ENCODE peak calls at places on chromosomes 13 and 19, in four cellular contexts. E is uterus, Y is sigmoid colon, T is GM12891. F is an unnamed sample.

GRCh38 chr19:40266111-40266510 is 19.0 kb downstream of the AKT2 start:
- DNase-seq in E (no peak), Y (no peak), T (no peak), F (peak)

GRCh38 chr13:48738261-48738755 is 84.6 kb downstream of the CYSLTR2 start:
- DNase-seq in E (no peak), Y (no peak), T (no peak), F (no peak)

GRCh38 chr13:111429064-111429558 is 108.7 kb downstream of the TEX29 start:
- DNase-seq in E (no peak), Y (no peak), T (peak), F (peak)

GRCh38 chr19:14561249-14561648 is 10.6 kb downstream of the NDUFB7 start:
- DNase-seq in E (no peak), Y (no peak), T (no peak), F (no peak)

GRCh38 chr13:43749503-43749902 is 37.3 kb downstream of the ENOX1 start:
- DNase-seq in E (no peak), Y (no peak), T (no peak), F (no peak)

GRCh38 chr19:15316498-15316897 is 15.8 kb downstream of the BRD4 start:
- DNase-seq in E (no peak), Y (no peak), T (no peak), F (no peak)

GRCh38 chr13:110244096-110244830 is 62.7 kb downstream of the COL4A1 start:
- DNase-seq in E (peak), Y (no peak), T (no peak), F (no peak)

GRCh38 chr13:99916366-99917103 is 55.0 kb downstream of the ZIC5 start:
- DNase-seq in E (no peak), Y (no peak), T (peak), F (peak)

GRCh38 chr19:47610902-47611301 is 2.0 kb downstream of the BICRA start:
- DNase-seq in E (no peak), Y (no peak), T (no peak), F (no peak)

GRCh38 chr13:28313579-28313978 is 175.2 kb downstream of the PAN3 start:
- DNase-seq in E (no peak), Y (no peak), T (no peak), F (no peak)

GRCh38 chr19:6533746-6534418 is 3.1 kb downstream of the TNFSF9 start:
- DNase-seq in E (no peak), Y (no peak), T (no peak), F (no peak)

GRCh38 chr13:50196118-50196517 is 180.9 kb downstream of the KCNRG start:
- DNase-seq in E (no peak), Y (no peak), T (no peak), F (no peak)

GRCh38 chr13:95479706-95480105 is 72.8 kb upstream of the CLDN10 start:
- DNase-seq in E (no peak), Y (no peak), T (no peak), F (no peak)

GRCh38 chr19:28185646-28186045 is 1027.3 kb downstream of the UQCRFS1 start:
- DNase-seq in E (peak), Y (no peak), T (no peak), F (no peak)

GRCh38 chr19:49363265-49364082 is at the start of gene DKKL1:
- DNase-seq in E (peak), Y (peak), T (peak), F (peak)

GRCh38 chr13:51976423-51976822 is 34.8 kb downstream of the ATP7B start:
- DNase-seq in E (no peak), Y (no peak), T (no peak), F (no peak)

GRCh38 chr19:13056052-13056660 is 46.5 kb downstream of the LYL1 start:
- DNase-seq in E (peak), Y (peak), T (no peak), F (peak)

GRCh38 chr13:40187324-40187795 is 479.1 kb downstream of the FOXO1 start:
- DNase-seq in E (no peak), Y (no peak), T (no peak), F (no peak)

GRCh38 chr19:11425719-11426457 is 6.8 kb upstream of the RGL3 start:
- DNase-seq in E (no peak), Y (no peak), T (no peak), F (no peak)

GRCh38 chr19:31312004-31312403 is 37.2 kb downstream of the TSHZ3 start:
- DNase-seq in E (peak), Y (peak), T (no peak), F (no peak)

GRCh38 chr13:84192125-84192524 is 309.9 kb upstream of the SLITRK1 start:
- DNase-seq in E (no peak), Y (no peak), T (no peak), F (no peak)

GRCh38 chr13:98533912-98534311 is 43.0 kb downstream of the STK24 start:
- DNase-seq in E (no peak), Y (peak), T (no peak), F (no peak)

GRCh38 chr19:7074705-7075282 is 5.3 kb downstream of the ZNF557 start:
- DNase-seq in E (no peak), Y (no peak), T (no peak), F (no peak)

GRCh38 chr19:48634036-48634342 is 3.2 kb downstream of the DBP start:
- DNase-seq in E (no peak), Y (no peak), T (no peak), F (no peak)

GRCh38 chr13:111042661-111043226 is 72.4 kb upstream of the ARHGEF7 start:
- DNase-seq in E (no peak), Y (no peak), T (no peak), F (no peak)

GRCh38 chr19:39843919-39844793 is 2.0 kb downstream of the FBL start:
- DNase-seq in E (no peak), Y (no peak), T (no peak), F (no peak)

GRCh38 chr13:110422913-110423688 is 116.0 kb downstream of the COL4A2 start:
- DNase-seq in E (no peak), Y (no peak), T (no peak), F (no peak)

GRCh38 chr13:80873589-80873988 is 532.7 kb upstream of the SPRY2 start:
- DNase-seq in E (no peak), Y (no peak), T (no peak), F (no peak)

GRCh38 chr13:108220042-108220441 is 1.9 kb downstream of the ABHD13 start:
- DNase-seq in E (no peak), Y (no peak), T (no peak), F (peak)

GRCh38 chr13:38941353-38941945 is 49.2 kb downstream of the STOML3 start:
- DNase-seq in E (no peak), Y (no peak), T (no peak), F (no peak)

GRCh38 chr19:35269425-35270117 is 809 bp downstream of the USF2 start:
- DNase-seq in E (peak), Y (peak), T (peak), F (peak)

GRCh38 chr19:35268546-35269424 is at the start of gene USF2:
- DNase-seq in E (peak), Y (peak), T (peak), F (peak)

GRCh38 chr19:35266904-35267817 is 1.6 kb upstream of the USF2 start:
- DNase-seq in E (peak), Y (peak), T (no peak), F (peak)

GRCh38 chr19:35266149-35266903 is 2.4 kb upstream of the USF2 start:
- DNase-seq in E (peak), Y (no peak), T (no peak), F (no peak)

GRCh38 chr19:35267818-35268545 is 780 bp upstream of the USF2 start:
- DNase-seq in E (peak), Y (peak), T (peak), F (peak)
- TF ChIP-seq POLR2A in E (peak), Y (peak), T (no peak), F (peak)

DNA sequence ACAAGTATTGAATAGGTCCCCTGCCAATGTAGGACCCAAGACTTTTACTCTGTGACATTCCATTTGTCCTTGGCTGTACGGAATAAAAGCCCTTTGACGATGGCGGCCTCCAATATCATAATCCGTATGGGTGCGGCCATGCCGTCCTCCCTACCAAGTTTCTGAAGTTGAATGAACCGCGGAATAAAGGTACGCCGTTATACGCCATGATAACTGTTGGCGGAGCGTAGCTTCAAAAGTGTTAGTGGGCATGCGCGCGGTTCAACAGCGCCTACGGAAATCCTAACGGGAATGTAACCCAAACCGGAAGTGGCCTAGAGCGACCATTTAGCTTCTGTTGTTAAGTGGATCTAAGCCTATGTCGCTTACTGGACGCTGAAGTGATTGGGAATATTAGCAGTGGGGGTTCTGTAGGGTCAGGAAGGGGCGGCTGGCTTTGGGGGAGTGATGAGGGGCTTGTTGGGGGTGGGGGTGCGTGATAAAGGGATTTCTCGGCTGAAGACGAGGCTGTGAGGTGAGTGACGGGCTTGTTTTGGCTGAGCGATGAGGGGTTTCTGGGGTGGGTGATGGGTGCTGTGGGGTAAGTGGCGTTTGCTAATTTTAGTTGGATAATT is at the start of gene ZNF175:
- DNase-seq in E (peak), Y (peak), T (no peak), F (peak)
- TF ChIP-seq POLR2A in E (peak), Y (no peak), T (no peak), F (no peak)

DNA sequence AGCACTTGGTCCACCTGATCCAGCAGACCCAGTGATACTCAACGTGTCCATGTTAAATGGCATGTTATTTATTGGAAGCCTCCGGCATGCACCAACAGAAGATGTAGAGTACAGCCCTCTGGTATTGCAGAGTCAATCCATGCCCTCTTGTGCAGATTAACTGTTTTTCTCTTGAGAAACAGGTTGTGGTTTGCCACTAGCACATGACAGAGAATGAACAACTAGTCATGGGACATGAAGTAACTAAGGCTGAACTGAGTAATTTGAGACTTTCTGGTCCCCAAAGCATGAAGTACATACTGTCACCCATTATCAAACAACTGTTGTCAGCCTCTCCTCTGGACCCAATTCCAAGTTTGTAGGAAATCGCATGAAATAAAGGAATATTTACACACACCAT is 3.2 kb downstream of the ZNF562 start:
- DNase-seq in E (no peak), Y (no peak), T (no peak), F (no peak)
- TF ChIP-seq POLR2A in E (no peak), Y (no peak), T (no peak), F (no peak)

GRCh38 chr19:18234194-18234593 is 8.0 kb upstream of the PDE4C start:
- DNase-seq in E (no peak), Y (no peak), T (no peak), F (no peak)
- TF ChIP-seq POLR2A in E (no peak), Y (no peak), T (no peak), F (no peak)

DNA sequence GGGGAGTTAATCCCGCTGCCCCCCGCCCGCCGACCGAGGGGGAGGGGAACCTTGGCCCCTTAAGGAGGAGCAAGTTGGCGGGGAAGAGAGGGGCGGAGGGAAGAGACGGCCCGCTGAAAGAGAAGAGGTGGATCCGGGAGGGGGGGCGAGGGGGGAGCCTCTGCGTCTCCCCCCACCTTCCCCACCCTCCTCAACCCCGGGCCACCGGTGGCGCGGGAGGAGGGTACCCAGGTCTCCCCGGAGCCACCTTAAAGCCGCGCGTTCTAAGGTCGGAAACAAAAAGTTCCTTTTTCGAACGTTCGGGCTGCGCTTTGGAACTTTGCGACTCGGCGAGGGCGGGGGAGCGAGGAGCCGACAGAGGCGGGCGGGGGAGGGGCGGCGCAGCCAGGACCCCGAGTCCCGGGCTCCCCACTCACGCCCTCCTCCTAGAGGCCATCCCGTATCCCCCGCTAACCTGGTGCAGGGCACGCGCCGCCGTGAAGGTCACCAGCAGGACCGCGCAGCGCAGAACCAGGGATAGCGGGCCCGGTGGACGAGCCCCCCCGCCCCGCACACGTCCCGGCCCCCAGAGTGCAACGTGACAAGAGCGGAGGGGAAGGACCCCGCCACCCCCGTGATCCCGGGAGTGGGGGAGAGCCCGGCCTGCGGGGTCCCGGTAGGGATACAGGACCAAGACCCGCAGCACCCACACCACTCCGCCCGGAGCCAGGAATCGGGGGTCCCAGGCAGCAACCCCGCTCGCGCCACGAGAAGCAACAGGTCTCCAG is 662 bp downstream of the ERF start:
- DNase-seq in E (peak), Y (peak), T (peak), F (peak)
- TF ChIP-seq POLR2A in E (peak), Y (no peak), T (no peak), F (peak)

GRCh38 chr19:52963229-52963760 is 614 bp upstream of the ZNF816 start:
- DNase-seq in E (peak), Y (peak), T (no peak), F (peak)

GRCh38 chr19:52959613-52960295 is 2.9 kb downstream of the ZNF816 start:
- DNase-seq in E (no peak), Y (no peak), T (no peak), F (no peak)

GRCh38 chr19:52962394-52963228 is at the start of gene ZNF816:
- DNase-seq in E (peak), Y (peak), T (peak), F (peak)

GRCh38 chr19:52957591-52957990 is 5.1 kb downstream of the ZNF816 start:
- DNase-seq in E (no peak), Y (no peak), T (no peak), F (no peak)

GRCh38 chr19:52961981-52962380 is 700 bp downstream of the ZNF816 start:
- DNase-seq in E (no peak), Y (no peak), T (no peak), F (no peak)
- TF ChIP-seq POLR2A in E (no peak), Y (no peak), T (no peak), F (no peak)

DNA sequence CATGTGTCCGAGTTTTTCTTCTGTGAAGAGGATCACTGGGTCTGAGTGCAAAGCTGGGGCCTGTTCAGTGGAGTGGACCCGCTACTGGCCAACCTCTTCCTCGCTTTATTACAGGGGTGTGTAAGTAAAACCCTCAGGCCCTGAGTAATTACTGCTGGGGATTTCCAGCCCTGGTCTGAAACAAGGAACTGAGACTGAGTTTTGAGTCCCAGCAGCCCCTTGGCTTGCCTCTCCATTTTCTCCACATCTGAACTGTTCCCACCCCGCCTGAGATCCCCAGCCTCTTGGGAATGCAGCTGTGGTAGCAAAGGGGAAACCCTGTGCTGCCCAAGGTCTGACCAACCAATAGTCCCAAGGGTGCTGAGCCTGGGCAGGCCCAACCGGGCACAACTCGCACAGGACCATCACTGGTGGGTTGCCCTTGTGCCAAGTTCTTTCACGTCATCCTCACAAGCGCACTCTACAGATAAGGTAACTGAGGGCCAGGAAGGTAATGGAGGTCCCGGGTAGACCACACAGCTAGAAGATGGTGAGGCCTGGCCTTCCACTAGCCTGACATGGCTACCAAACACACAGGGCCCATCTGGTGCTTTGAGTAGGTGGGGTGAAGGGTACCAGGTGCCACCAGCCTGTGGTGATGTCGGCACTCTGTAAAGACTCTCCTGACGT is 13.7 kb upstream of the SLC35E1 start:
- DNase-seq in E (no peak), Y (no peak), T (no peak), F (no peak)
- TF ChIP-seq POLR2A in E (no peak), Y (no peak), T (peak), F (no peak)

F was measured in thyroid gland.